ENCODE peak calls at places on chromosomes 13 and 19, in seven cellular contexts. One of them, this sample, is unnamed.
A peak's percentile ranks its signal among the peaks of the same experiment; 100 is the strongest.

GRCh38 chr19:7197760-7198696 is 96.2 kb downstream of the INSR start:
- DNase-seq in activated naive CD4-positive, alpha-beta T cell treated with anti-CD3 and anti-CD28 coated beads for 36 hours: peak; percentile 90
- DNase-seq in A172: peak; percentile 78
- DNase-seq in midbrain: peak; percentile 93
- DNase-seq in C1 segment of cervical spinal cord: peak; percentile 77
- DNase-seq in NCI-H2029: peak; percentile 93
- DNase-seq in NB4: peak; percentile 97
- DNase-seq in this sample: peak; percentile 89

GRCh38 chr13:70339738-70340137 is 231.5 kb upstream of the KLHL1 start:
- DNase-seq in activated naive CD4-positive, alpha-beta T cell treated with anti-CD3 and anti-CD28 coated beads for 36 hours: no peak
- DNase-seq in A172: peak; percentile 40
- DNase-seq in midbrain: no peak
- DNase-seq in C1 segment of cervical spinal cord: no peak
- DNase-seq in NCI-H2029: no peak
- DNase-seq in NB4: peak; percentile 33
- DNase-seq in this sample: no peak

GRCh38 chr13:27980280-27980998 is 8.1 kb downstream of the URAD start:
- DNase-seq in activated naive CD4-positive, alpha-beta T cell treated with anti-CD3 and anti-CD28 coated beads for 36 hours: no peak
- DNase-seq in A172: no peak
- DNase-seq in midbrain: no peak
- DNase-seq in C1 segment of cervical spinal cord: no peak
- DNase-seq in NCI-H2029: no peak
- DNase-seq in NB4: no peak
- DNase-seq in this sample: no peak

GRCh38 chr13:23709521-23709920 is 139.3 kb downstream of the TNFRSF19 start:
- DNase-seq in activated naive CD4-positive, alpha-beta T cell treated with anti-CD3 and anti-CD28 coated beads for 36 hours: no peak
- DNase-seq in A172: no peak
- DNase-seq in midbrain: no peak
- DNase-seq in C1 segment of cervical spinal cord: no peak
- DNase-seq in NCI-H2029: no peak
- DNase-seq in NB4: no peak
- DNase-seq in this sample: no peak

GRCh38 chr13:80399340-80400163 is 58.6 kb upstream of the SPRY2 start:
- DNase-seq in activated naive CD4-positive, alpha-beta T cell treated with anti-CD3 and anti-CD28 coated beads for 36 hours: peak; percentile 13
- DNase-seq in A172: no peak
- DNase-seq in midbrain: no peak
- DNase-seq in C1 segment of cervical spinal cord: no peak
- DNase-seq in NCI-H2029: no peak
- DNase-seq in NB4: peak; percentile 73
- DNase-seq in this sample: no peak

GRCh38 chr19:33778089-33778791 is 18.4 kb upstream of the KCTD15 start:
- DNase-seq in activated naive CD4-positive, alpha-beta T cell treated with anti-CD3 and anti-CD28 coated beads for 36 hours: peak; percentile 86
- DNase-seq in A172: peak; percentile 64
- DNase-seq in midbrain: peak; percentile 86
- DNase-seq in C1 segment of cervical spinal cord: peak; percentile 33
- DNase-seq in NCI-H2029: peak; percentile 74
- DNase-seq in NB4: peak; percentile 68
- DNase-seq in this sample: peak; percentile 83

GRCh38 chr19:30978639-30979038 is 370.6 kb downstream of the TSHZ3 start:
- DNase-seq in activated naive CD4-positive, alpha-beta T cell treated with anti-CD3 and anti-CD28 coated beads for 36 hours: no peak
- DNase-seq in A172: no peak
- DNase-seq in midbrain: no peak
- DNase-seq in C1 segment of cervical spinal cord: no peak
- DNase-seq in NCI-H2029: no peak
- DNase-seq in NB4: no peak
- DNase-seq in this sample: no peak

GRCh38 chr13:78382946-78383542 is 220.3 kb downstream of the POU4F1 start:
- DNase-seq in activated naive CD4-positive, alpha-beta T cell treated with anti-CD3 and anti-CD28 coated beads for 36 hours: no peak
- DNase-seq in A172: no peak
- DNase-seq in midbrain: no peak
- DNase-seq in C1 segment of cervical spinal cord: no peak
- DNase-seq in NCI-H2029: no peak
- DNase-seq in NB4: no peak
- DNase-seq in this sample: no peak

GRCh38 chr13:109924376-109924775 is 138.0 kb upstream of the IRS2 start:
- DNase-seq in activated naive CD4-positive, alpha-beta T cell treated with anti-CD3 and anti-CD28 coated beads for 36 hours: no peak
- DNase-seq in A172: no peak
- DNase-seq in midbrain: no peak
- DNase-seq in C1 segment of cervical spinal cord: no peak
- DNase-seq in NCI-H2029: no peak
- DNase-seq in NB4: no peak
- DNase-seq in this sample: no peak

GRCh38 chr19:33514885-33515485 is 6.6 kb downstream of the PEPD start:
- DNase-seq in activated naive CD4-positive, alpha-beta T cell treated with anti-CD3 and anti-CD28 coated beads for 36 hours: no peak
- DNase-seq in A172: peak; percentile 73
- DNase-seq in midbrain: no peak
- DNase-seq in C1 segment of cervical spinal cord: no peak
- DNase-seq in NCI-H2029: no peak
- DNase-seq in NB4: no peak
- DNase-seq in this sample: no peak

GRCh38 chr13:26401578-26402021 is 147.7 kb downstream of the CDK8 start:
- DNase-seq in activated naive CD4-positive, alpha-beta T cell treated with anti-CD3 and anti-CD28 coated beads for 36 hours: no peak
- DNase-seq in A172: no peak
- DNase-seq in midbrain: no peak
- DNase-seq in C1 segment of cervical spinal cord: no peak
- DNase-seq in NCI-H2029: no peak
- DNase-seq in NB4: no peak
- DNase-seq in this sample: no peak

GRCh38 chr13:98563071-98563470 is 13.8 kb downstream of the STK24 start:
- DNase-seq in activated naive CD4-positive, alpha-beta T cell treated with anti-CD3 and anti-CD28 coated beads for 36 hours: peak; percentile 68
- DNase-seq in A172: no peak
- DNase-seq in midbrain: no peak
- DNase-seq in C1 segment of cervical spinal cord: no peak
- DNase-seq in NCI-H2029: no peak
- DNase-seq in NB4: no peak
- DNase-seq in this sample: no peak

GRCh38 chr19:34096020-34096915 is 76.0 kb upstream of the LSM14A start:
- DNase-seq in activated naive CD4-positive, alpha-beta T cell treated with anti-CD3 and anti-CD28 coated beads for 36 hours: no peak
- DNase-seq in A172: peak; percentile 72
- DNase-seq in midbrain: peak; percentile 36
- DNase-seq in C1 segment of cervical spinal cord: no peak
- DNase-seq in NCI-H2029: peak; percentile 40
- DNase-seq in NB4: peak; percentile 56
- DNase-seq in this sample: no peak

GRCh38 chr19:18156841-18157464 is 4.0 kb downstream of the PIK3R2 start:
- DNase-seq in activated naive CD4-positive, alpha-beta T cell treated with anti-CD3 and anti-CD28 coated beads for 36 hours: no peak
- DNase-seq in A172: peak; percentile 88
- DNase-seq in midbrain: peak; percentile 81
- DNase-seq in C1 segment of cervical spinal cord: peak; percentile 47
- DNase-seq in NCI-H2029: peak; percentile 96
- DNase-seq in NB4: no peak
- DNase-seq in this sample: no peak

GRCh38 chr13:51311271-51311670 is 28.2 kb upstream of the SERPINE3 start:
- DNase-seq in activated naive CD4-positive, alpha-beta T cell treated with anti-CD3 and anti-CD28 coated beads for 36 hours: no peak
- DNase-seq in A172: no peak
- DNase-seq in midbrain: no peak
- DNase-seq in C1 segment of cervical spinal cord: no peak
- DNase-seq in NCI-H2029: no peak
- DNase-seq in NB4: no peak
- DNase-seq in this sample: no peak

GRCh38 chr19:5578094-5578846 is 10.5 kb upstream of the TINCR start:
- DNase-seq in activated naive CD4-positive, alpha-beta T cell treated with anti-CD3 and anti-CD28 coated beads for 36 hours: peak; percentile 73
- DNase-seq in A172: peak; percentile 44
- DNase-seq in midbrain: peak; percentile 31
- DNase-seq in C1 segment of cervical spinal cord: peak; percentile 14
- DNase-seq in NCI-H2029: peak; percentile 50
- DNase-seq in NB4: peak; percentile 70
- DNase-seq in this sample: peak; percentile 66

GRCh38 chr13:94702181-94703041 is 9.9 kb downstream of the SOX21 start:
- DNase-seq in activated naive CD4-positive, alpha-beta T cell treated with anti-CD3 and anti-CD28 coated beads for 36 hours: no peak
- DNase-seq in A172: no peak
- DNase-seq in midbrain: no peak
- DNase-seq in C1 segment of cervical spinal cord: no peak
- DNase-seq in NCI-H2029: no peak
- DNase-seq in NB4: no peak
- DNase-seq in this sample: no peak

GRCh38 chr19:4012092-4012974 is 4.8 kb downstream of the PIAS4 start:
- DNase-seq in activated naive CD4-positive, alpha-beta T cell treated with anti-CD3 and anti-CD28 coated beads for 36 hours: no peak
- DNase-seq in A172: no peak
- DNase-seq in midbrain: no peak
- DNase-seq in C1 segment of cervical spinal cord: no peak
- DNase-seq in NCI-H2029: peak; percentile 83
- DNase-seq in NB4: no peak
- DNase-seq in this sample: no peak

GRCh38 chr19:13314761-13315160 is 164.6 kb downstream of the IER2 start:
- DNase-seq in activated naive CD4-positive, alpha-beta T cell treated with anti-CD3 and anti-CD28 coated beads for 36 hours: no peak
- DNase-seq in A172: no peak
- DNase-seq in midbrain: no peak
- DNase-seq in C1 segment of cervical spinal cord: no peak
- DNase-seq in NCI-H2029: no peak
- DNase-seq in NB4: no peak
- DNase-seq in this sample: no peak

GRCh38 chr19:56554272-56554869 is 12.9 kb upstream of the ZNF470 start:
- DNase-seq in activated naive CD4-positive, alpha-beta T cell treated with anti-CD3 and anti-CD28 coated beads for 36 hours: no peak
- DNase-seq in A172: no peak
- DNase-seq in midbrain: no peak
- DNase-seq in C1 segment of cervical spinal cord: no peak
- DNase-seq in NCI-H2029: no peak
- DNase-seq in NB4: no peak
- DNase-seq in this sample: no peak

GRCh38 chr19:48203794-48204628 is 33.5 kb downstream of the ZSWIM9 start:
- DNase-seq in activated naive CD4-positive, alpha-beta T cell treated with anti-CD3 and anti-CD28 coated beads for 36 hours: peak; percentile 96
- DNase-seq in A172: peak; percentile 87
- DNase-seq in midbrain: peak; percentile 99
- DNase-seq in C1 segment of cervical spinal cord: peak; percentile 89
- DNase-seq in NCI-H2029: peak; percentile 100
- DNase-seq in NB4: peak; percentile 100
- DNase-seq in this sample: peak; percentile 80

GRCh38 chr13:86932935-86933334 is 738.2 kb upstream of the SLITRK5 start:
- DNase-seq in activated naive CD4-positive, alpha-beta T cell treated with anti-CD3 and anti-CD28 coated beads for 36 hours: no peak
- DNase-seq in A172: no peak
- DNase-seq in midbrain: no peak
- DNase-seq in C1 segment of cervical spinal cord: no peak
- DNase-seq in NCI-H2029: no peak
- DNase-seq in NB4: no peak
- DNase-seq in this sample: no peak

GRCh38 chr13:75222031-75222430 is 259.9 kb downstream of the TBC1D4 start:
- DNase-seq in activated naive CD4-positive, alpha-beta T cell treated with anti-CD3 and anti-CD28 coated beads for 36 hours: no peak
- DNase-seq in A172: no peak
- DNase-seq in midbrain: no peak
- DNase-seq in C1 segment of cervical spinal cord: no peak
- DNase-seq in NCI-H2029: no peak
- DNase-seq in NB4: peak; percentile 18
- DNase-seq in this sample: no peak

GRCh38 chr13:73025212-73026012 is 33.4 kb upstream of the KLF5 start:
- DNase-seq in activated naive CD4-positive, alpha-beta T cell treated with anti-CD3 and anti-CD28 coated beads for 36 hours: peak; percentile 10
- DNase-seq in A172: peak; percentile 19
- DNase-seq in midbrain: no peak
- DNase-seq in C1 segment of cervical spinal cord: no peak
- DNase-seq in NCI-H2029: no peak
- DNase-seq in NB4: no peak
- DNase-seq in this sample: no peak

GRCh38 chr13:30666113-30666512 is 48.4 kb downstream of the USPL1 start:
- DNase-seq in activated naive CD4-positive, alpha-beta T cell treated with anti-CD3 and anti-CD28 coated beads for 36 hours: no peak
- DNase-seq in A172: no peak
- DNase-seq in midbrain: no peak
- DNase-seq in C1 segment of cervical spinal cord: no peak
- DNase-seq in NCI-H2029: no peak
- DNase-seq in NB4: no peak
- DNase-seq in this sample: no peak

GRCh38 chr19:38653028-38653571 is 5.7 kb downstream of the ACTN4 start:
- DNase-seq in activated naive CD4-positive, alpha-beta T cell treated with anti-CD3 and anti-CD28 coated beads for 36 hours: no peak
- DNase-seq in A172: no peak
- DNase-seq in midbrain: no peak
- DNase-seq in C1 segment of cervical spinal cord: no peak
- DNase-seq in NCI-H2029: peak; percentile 23
- DNase-seq in NB4: no peak
- DNase-seq in this sample: no peak

GRCh38 chr19:29631450-29631849 is 25.4 kb downstream of the POP4 start:
- DNase-seq in activated naive CD4-positive, alpha-beta T cell treated with anti-CD3 and anti-CD28 coated beads for 36 hours: no peak
- DNase-seq in A172: no peak
- DNase-seq in midbrain: no peak
- DNase-seq in C1 segment of cervical spinal cord: no peak
- DNase-seq in NCI-H2029: no peak
- DNase-seq in NB4: no peak
- DNase-seq in this sample: no peak

GRCh38 chr13:50241479-50241878 is 226.2 kb downstream of the KCNRG start:
- DNase-seq in activated naive CD4-positive, alpha-beta T cell treated with anti-CD3 and anti-CD28 coated beads for 36 hours: no peak
- DNase-seq in A172: no peak
- DNase-seq in midbrain: no peak
- DNase-seq in C1 segment of cervical spinal cord: no peak
- DNase-seq in NCI-H2029: no peak
- DNase-seq in NB4: no peak
- DNase-seq in this sample: no peak

GRCh38 chr13:20714563-20715339 is 11.3 kb downstream of the IL17D start:
- DNase-seq in activated naive CD4-positive, alpha-beta T cell treated with anti-CD3 and anti-CD28 coated beads for 36 hours: no peak
- DNase-seq in A172: no peak
- DNase-seq in midbrain: peak; percentile 54
- DNase-seq in C1 segment of cervical spinal cord: no peak
- DNase-seq in NCI-H2029: no peak
- DNase-seq in NB4: no peak
- DNase-seq in this sample: no peak

GRCh38 chr19:21328402-21328801 is 808 bp downstream of the ZNF708 start:
- DNase-seq in activated naive CD4-positive, alpha-beta T cell treated with anti-CD3 and anti-CD28 coated beads for 36 hours: no peak
- DNase-seq in A172: no peak
- DNase-seq in midbrain: no peak
- DNase-seq in C1 segment of cervical spinal cord: no peak
- DNase-seq in NCI-H2029: no peak
- DNase-seq in NB4: peak; percentile 41
- DNase-seq in this sample: no peak

GRCh38 chr19:54606230-54606629 is 12.8 kb downstream of the LILRA1 start:
- DNase-seq in activated naive CD4-positive, alpha-beta T cell treated with anti-CD3 and anti-CD28 coated beads for 36 hours: no peak
- DNase-seq in A172: no peak
- DNase-seq in midbrain: no peak
- DNase-seq in C1 segment of cervical spinal cord: no peak
- DNase-seq in NCI-H2029: no peak
- DNase-seq in NB4: no peak
- DNase-seq in this sample: no peak

GRCh38 chr13:45847554-45848224 is 3.9 kb downstream of the SIAH3 start:
- DNase-seq in activated naive CD4-positive, alpha-beta T cell treated with anti-CD3 and anti-CD28 coated beads for 36 hours: peak; percentile 45
- DNase-seq in A172: peak; percentile 42
- DNase-seq in midbrain: no peak
- DNase-seq in C1 segment of cervical spinal cord: no peak
- DNase-seq in NCI-H2029: peak; percentile 33
- DNase-seq in NB4: peak; percentile 83
- DNase-seq in this sample: peak; percentile 4

GRCh38 chr19:33785795-33786194 is 10.9 kb upstream of the KCTD15 start:
- DNase-seq in activated naive CD4-positive, alpha-beta T cell treated with anti-CD3 and anti-CD28 coated beads for 36 hours: no peak
- DNase-seq in A172: peak; percentile 27
- DNase-seq in midbrain: no peak
- DNase-seq in C1 segment of cervical spinal cord: no peak
- DNase-seq in NCI-H2029: no peak
- DNase-seq in NB4: no peak
- DNase-seq in this sample: no peak

GRCh38 chr13:44758595-44759221 is 182.6 kb upstream of the TSC22D1 start:
- DNase-seq in activated naive CD4-positive, alpha-beta T cell treated with anti-CD3 and anti-CD28 coated beads for 36 hours: peak; percentile 62
- DNase-seq in A172: peak; percentile 71
- DNase-seq in midbrain: no peak
- DNase-seq in C1 segment of cervical spinal cord: no peak
- DNase-seq in NCI-H2029: peak; percentile 38
- DNase-seq in NB4: no peak
- DNase-seq in this sample: no peak

GRCh38 chr13:26837997-26838396 is 77.4 kb upstream of the GPR12 start:
- DNase-seq in activated naive CD4-positive, alpha-beta T cell treated with anti-CD3 and anti-CD28 coated beads for 36 hours: no peak
- DNase-seq in A172: no peak
- DNase-seq in midbrain: no peak
- DNase-seq in C1 segment of cervical spinal cord: no peak
- DNase-seq in NCI-H2029: no peak
- DNase-seq in NB4: no peak
- DNase-seq in this sample: no peak